ENCODE peak calls at places on chromosomes 2 and 18, in eight cellular contexts. One of them, this sample, is unnamed. For H3K4me1, the result is how much of the 10 kb centered on the place peaks cover.

GRCh38 chr18:70047931-70048603 is 100.4 kb upstream of the CD226 start:
- DNase-seq in CD8-positive, alpha-beta T cell: no peak
- DNase-seq in right cardiac atrium: no peak
- DNase-seq in CD4-positive, alpha-beta memory T cell: no peak
- DNase-seq in endodermal cell: no peak
- DNase-seq in thoracic aorta: no peak
- DNase-seq in naive thymus-derived CD4-positive, alpha-beta T cell: no peak
- DNase-seq in upper lobe of left lung: no peak
- DNase-seq in this sample: no peak

GRCh38 chr2:241011296-241011600 is 12.8 kb downstream of the SNED1 start:
- DNase-seq in CD8-positive, alpha-beta T cell: peak
- DNase-seq in right cardiac atrium: peak
- DNase-seq in CD4-positive, alpha-beta memory T cell: no peak
- DNase-seq in endodermal cell: peak
- DNase-seq in thoracic aorta: no peak
- DNase-seq in naive thymus-derived CD4-positive, alpha-beta T cell: no peak
- DNase-seq in upper lobe of left lung: peak
- DNase-seq in this sample: no peak

GRCh38 chr18:57781128-57781463 is 22.0 kb downstream of the ATP8B1 start:
- DNase-seq in CD8-positive, alpha-beta T cell: no peak
- DNase-seq in right cardiac atrium: no peak
- DNase-seq in CD4-positive, alpha-beta memory T cell: no peak
- DNase-seq in endodermal cell: no peak
- DNase-seq in thoracic aorta: no peak
- DNase-seq in naive thymus-derived CD4-positive, alpha-beta T cell: no peak
- DNase-seq in upper lobe of left lung: no peak
- DNase-seq in this sample: no peak

GRCh38 chr2:174688079-174688478 is 76.2 kb downstream of the CHRNA1 start:
- DNase-seq in CD8-positive, alpha-beta T cell: no peak
- DNase-seq in right cardiac atrium: no peak
- DNase-seq in CD4-positive, alpha-beta memory T cell: no peak
- DNase-seq in endodermal cell: no peak
- DNase-seq in thoracic aorta: no peak
- DNase-seq in naive thymus-derived CD4-positive, alpha-beta T cell: no peak
- DNase-seq in upper lobe of left lung: no peak
- DNase-seq in this sample: no peak

GRCh38 chr2:9085353-9085752 is 81.9 kb upstream of the MBOAT2 start:
- DNase-seq in CD8-positive, alpha-beta T cell: no peak
- DNase-seq in right cardiac atrium: no peak
- DNase-seq in CD4-positive, alpha-beta memory T cell: no peak
- DNase-seq in endodermal cell: no peak
- DNase-seq in thoracic aorta: no peak
- DNase-seq in naive thymus-derived CD4-positive, alpha-beta T cell: no peak
- DNase-seq in upper lobe of left lung: no peak
- DNase-seq in this sample: no peak

GRCh38 chr2:102698369-102699111 is 63.3 kb upstream of the TMEM182 start:
- DNase-seq in CD8-positive, alpha-beta T cell: no peak
- DNase-seq in right cardiac atrium: no peak
- DNase-seq in CD4-positive, alpha-beta memory T cell: no peak
- DNase-seq in endodermal cell: no peak
- DNase-seq in thoracic aorta: peak
- DNase-seq in naive thymus-derived CD4-positive, alpha-beta T cell: no peak
- DNase-seq in upper lobe of left lung: no peak
- DNase-seq in this sample: peak

GRCh38 chr18:43774497-43774896 is 497.2 kb upstream of the SYT4 start:
- DNase-seq in CD8-positive, alpha-beta T cell: no peak
- DNase-seq in right cardiac atrium: no peak
- DNase-seq in CD4-positive, alpha-beta memory T cell: no peak
- DNase-seq in endodermal cell: no peak
- DNase-seq in thoracic aorta: no peak
- DNase-seq in naive thymus-derived CD4-positive, alpha-beta T cell: no peak
- DNase-seq in upper lobe of left lung: no peak
- DNase-seq in this sample: no peak

GRCh38 chr18:3877678-3878077 is 427.7 kb downstream of the TGIF1 start:
- DNase-seq in CD8-positive, alpha-beta T cell: no peak
- DNase-seq in right cardiac atrium: no peak
- DNase-seq in CD4-positive, alpha-beta memory T cell: no peak
- DNase-seq in endodermal cell: no peak
- DNase-seq in thoracic aorta: no peak
- DNase-seq in naive thymus-derived CD4-positive, alpha-beta T cell: no peak
- DNase-seq in upper lobe of left lung: no peak
- DNase-seq in this sample: no peak

GRCh38 chr2:136127356-136127755 is 9.4 kb upstream of the CXCR4 start:
- DNase-seq in CD8-positive, alpha-beta T cell: peak
- DNase-seq in right cardiac atrium: no peak
- DNase-seq in CD4-positive, alpha-beta memory T cell: no peak
- DNase-seq in endodermal cell: no peak
- DNase-seq in thoracic aorta: no peak
- DNase-seq in naive thymus-derived CD4-positive, alpha-beta T cell: no peak
- DNase-seq in upper lobe of left lung: no peak
- DNase-seq in this sample: no peak

DNA sequence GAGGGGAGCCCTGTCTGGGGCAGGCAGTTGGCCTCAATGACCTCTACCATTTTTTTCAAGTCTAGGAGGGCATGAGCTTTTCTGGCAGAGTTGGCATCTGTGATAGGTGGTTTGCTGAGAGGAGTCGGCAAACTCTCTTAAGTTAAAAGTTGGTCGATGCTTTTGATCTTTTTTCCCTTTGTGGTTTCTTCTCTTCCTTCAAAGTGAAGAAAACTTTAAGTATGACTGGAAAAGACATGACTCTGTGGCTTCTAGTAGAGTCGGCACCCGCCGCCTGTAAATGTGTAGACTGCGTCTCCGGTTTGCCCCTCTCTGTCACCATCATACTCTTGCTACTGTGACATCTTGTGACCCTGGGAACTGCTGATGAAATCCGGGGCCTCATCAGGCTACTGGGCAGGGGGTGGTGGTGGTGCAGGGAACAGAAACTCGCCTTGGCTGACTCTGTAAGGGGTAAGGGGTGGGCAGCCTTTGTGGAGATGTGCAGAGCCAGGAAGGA is 21.1 kb downstream of the INPP5D start:
- DNase-seq in CD8-positive, alpha-beta T cell: no peak
- DNase-seq in right cardiac atrium: no peak
- DNase-seq in CD4-positive, alpha-beta memory T cell: peak
- DNase-seq in endodermal cell: no peak
- DNase-seq in thoracic aorta: no peak
- DNase-seq in naive thymus-derived CD4-positive, alpha-beta T cell: peak
- DNase-seq in upper lobe of left lung: no peak
- DNase-seq in this sample: no peak
- H3K4me1 ChIP-seq in CD8-positive, alpha-beta T cell: half or more
- H3K4me1 ChIP-seq in right cardiac atrium: under half
- H3K4me1 ChIP-seq in CD4-positive, alpha-beta memory T cell: half or more
- H3K4me1 ChIP-seq in endodermal cell: under half
- H3K4me1 ChIP-seq in thoracic aorta: under half
- H3K4me1 ChIP-seq in naive thymus-derived CD4-positive, alpha-beta T cell: half or more
- H3K4me1 ChIP-seq in upper lobe of left lung: half or more
- H3K4me1 ChIP-seq in this sample: under half

GRCh38 chr2:43144265-43144664 is 82.1 kb downstream of the ZFP36L2 start:
- DNase-seq in CD8-positive, alpha-beta T cell: no peak
- DNase-seq in right cardiac atrium: no peak
- DNase-seq in CD4-positive, alpha-beta memory T cell: no peak
- DNase-seq in endodermal cell: no peak
- DNase-seq in thoracic aorta: no peak
- DNase-seq in naive thymus-derived CD4-positive, alpha-beta T cell: no peak
- DNase-seq in upper lobe of left lung: no peak
- DNase-seq in this sample: no peak
- H3K4me1 ChIP-seq in CD8-positive, alpha-beta T cell: half or more
- H3K4me1 ChIP-seq in right cardiac atrium: under half
- H3K4me1 ChIP-seq in CD4-positive, alpha-beta memory T cell: under half
- H3K4me1 ChIP-seq in endodermal cell: under half
- H3K4me1 ChIP-seq in thoracic aorta: under half
- H3K4me1 ChIP-seq in naive thymus-derived CD4-positive, alpha-beta T cell: under half
- H3K4me1 ChIP-seq in upper lobe of left lung: under half
- H3K4me1 ChIP-seq in this sample: under half

GRCh38 chr18:55310863-55311262 is 277.1 kb downstream of the TCF4 start:
- DNase-seq in CD8-positive, alpha-beta T cell: no peak
- DNase-seq in right cardiac atrium: no peak
- DNase-seq in CD4-positive, alpha-beta memory T cell: no peak
- DNase-seq in endodermal cell: no peak
- DNase-seq in thoracic aorta: no peak
- DNase-seq in naive thymus-derived CD4-positive, alpha-beta T cell: no peak
- DNase-seq in upper lobe of left lung: no peak
- DNase-seq in this sample: no peak

GRCh38 chr18:55309249-55309648 is 278.7 kb downstream of the TCF4 start:
- DNase-seq in CD8-positive, alpha-beta T cell: no peak
- DNase-seq in right cardiac atrium: no peak
- DNase-seq in CD4-positive, alpha-beta memory T cell: no peak
- DNase-seq in endodermal cell: no peak
- DNase-seq in thoracic aorta: no peak
- DNase-seq in naive thymus-derived CD4-positive, alpha-beta T cell: no peak
- DNase-seq in upper lobe of left lung: no peak
- DNase-seq in this sample: no peak

GRCh38 chr18:55307505-55307904 is 280.5 kb downstream of the TCF4 start:
- DNase-seq in CD8-positive, alpha-beta T cell: no peak
- DNase-seq in right cardiac atrium: no peak
- DNase-seq in CD4-positive, alpha-beta memory T cell: no peak
- DNase-seq in endodermal cell: no peak
- DNase-seq in thoracic aorta: no peak
- DNase-seq in naive thymus-derived CD4-positive, alpha-beta T cell: no peak
- DNase-seq in upper lobe of left lung: no peak
- DNase-seq in this sample: no peak

GRCh38 chr18:55306338-55306737 is 281.7 kb downstream of the TCF4 start:
- DNase-seq in CD8-positive, alpha-beta T cell: no peak
- DNase-seq in right cardiac atrium: no peak
- DNase-seq in CD4-positive, alpha-beta memory T cell: no peak
- DNase-seq in endodermal cell: no peak
- DNase-seq in thoracic aorta: no peak
- DNase-seq in naive thymus-derived CD4-positive, alpha-beta T cell: no peak
- DNase-seq in upper lobe of left lung: no peak
- DNase-seq in this sample: no peak

DNA sequence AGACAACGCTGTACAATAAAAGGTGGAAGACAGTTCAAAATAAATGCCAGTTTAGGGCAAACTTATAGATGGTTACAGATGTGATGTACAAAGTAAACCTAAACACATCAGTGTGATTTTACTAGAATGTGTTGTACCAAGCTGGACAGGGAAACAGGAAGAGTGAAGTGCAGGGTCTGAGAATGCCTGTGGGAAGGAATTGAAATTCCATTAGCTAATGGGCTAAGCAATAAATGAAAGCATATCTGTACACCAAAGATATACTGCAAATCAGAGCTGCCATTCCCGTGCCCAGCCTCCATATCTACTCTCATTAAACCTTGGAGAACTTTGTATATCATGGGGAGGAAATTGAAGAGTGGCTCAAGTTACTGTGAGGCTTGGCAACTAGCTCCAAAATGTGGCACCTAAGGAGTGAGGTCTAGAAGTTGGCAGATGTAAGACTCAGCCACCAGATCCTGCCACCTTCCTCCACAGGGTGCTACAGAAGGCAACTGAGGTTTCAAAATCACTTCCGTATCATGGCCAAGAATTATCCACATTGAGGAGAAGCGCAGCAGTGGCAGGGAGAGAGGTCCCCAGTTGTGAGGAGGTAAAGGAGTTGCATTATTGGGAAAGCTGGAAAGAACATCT is 277.8 kb downstream of the TCF4 start:
- DNase-seq in CD8-positive, alpha-beta T cell: no peak
- DNase-seq in right cardiac atrium: no peak
- DNase-seq in CD4-positive, alpha-beta memory T cell: no peak
- DNase-seq in endodermal cell: no peak
- DNase-seq in thoracic aorta: no peak
- DNase-seq in naive thymus-derived CD4-positive, alpha-beta T cell: no peak
- DNase-seq in upper lobe of left lung: no peak
- DNase-seq in this sample: no peak
- H3K4me1 ChIP-seq in CD8-positive, alpha-beta T cell: under half
- H3K4me1 ChIP-seq in right cardiac atrium: under half
- H3K4me1 ChIP-seq in CD4-positive, alpha-beta memory T cell: under half
- H3K4me1 ChIP-seq in endodermal cell: under half
- H3K4me1 ChIP-seq in thoracic aorta: under half
- H3K4me1 ChIP-seq in naive thymus-derived CD4-positive, alpha-beta T cell: under half
- H3K4me1 ChIP-seq in upper lobe of left lung: under half
- H3K4me1 ChIP-seq in this sample: under half

GRCh38 chr18:74529811-74530583 is 4.3 kb upstream of the CNDP1 start:
- DNase-seq in CD8-positive, alpha-beta T cell: no peak
- DNase-seq in right cardiac atrium: no peak
- DNase-seq in CD4-positive, alpha-beta memory T cell: no peak
- DNase-seq in endodermal cell: peak
- DNase-seq in thoracic aorta: no peak
- DNase-seq in naive thymus-derived CD4-positive, alpha-beta T cell: no peak
- DNase-seq in upper lobe of left lung: no peak
- DNase-seq in this sample: no peak
- H3K4me1 ChIP-seq in CD8-positive, alpha-beta T cell: under half
- H3K4me1 ChIP-seq in right cardiac atrium: under half
- H3K4me1 ChIP-seq in CD4-positive, alpha-beta memory T cell: under half
- H3K4me1 ChIP-seq in endodermal cell: under half
- H3K4me1 ChIP-seq in thoracic aorta: under half
- H3K4me1 ChIP-seq in naive thymus-derived CD4-positive, alpha-beta T cell: under half
- H3K4me1 ChIP-seq in upper lobe of left lung: under half
- H3K4me1 ChIP-seq in this sample: under half

This sample was measured in mucosa of descending colon.